ENCODE peak calls at places on chromosome 13, in six cellular contexts. C is CD8-positive, alpha-beta memory T cell; V is esophagus squamous epithelium; O is cardiac fibroblast; F is neuronal stem cell; G is mucosa of descending colon. R is an unnamed sample.

GRCh38 chr13:21894091-21894490 is 223.2 kb downstream of the FGF9 start:
- DNase-seq in G (peak; percentile 74), V (no peak), F (no peak), C (no peak), O (no peak), R (no peak)

GRCh38 chr13:103236213-103236612 is 170.0 kb upstream of the SLC10A2 start:
- DNase-seq in V (no peak), G (no peak), O (peak; percentile 49), C (no peak), F (no peak), R (no peak)

GRCh38 chr13:49023441-49023840 is 47.7 kb downstream of the FNDC3A start:
- DNase-seq in G (no peak), O (peak; percentile 32), F (no peak), V (no peak), C (no peak), R (no peak)

GRCh38 chr13:95411641-95412040 is 110.4 kb upstream of the ABCC4 start:
- DNase-seq in O (peak; percentile 39), G (no peak), V (no peak), F (no peak), C (no peak), R (no peak)

GRCh38 chr13:112185466-112185865 is 118.5 kb downstream of the SOX1 start:
- DNase-seq in G (no peak), V (no peak), C (no peak), F (no peak), O (no peak), R (no peak)

GRCh38 chr13:104594801-104595200 is 1528.6 kb upstream of the SLC10A2 start:
- DNase-seq in G (no peak), V (no peak), O (no peak), C (no peak), F (no peak), R (no peak)

GRCh38 chr13:21361706-21362105 is 97.4 kb downstream of the ZDHHC20 start:
- DNase-seq in G (no peak), C (no peak), F (no peak), O (no peak), V (no peak), R (no peak)

GRCh38 chr13:78102121-78102677 is 183.6 kb upstream of the EDNRB start:
- DNase-seq in O (peak; percentile 91), V (no peak), C (no peak), F (no peak), G (peak; percentile 15), R (no peak)

GRCh38 chr13:23510979-23511735 is 59.1 kb upstream of the TNFRSF19 start:
- DNase-seq in V (no peak), O (peak; percentile 43), G (peak; percentile 1), C (no peak), F (no peak), R (peak; percentile 37)

GRCh38 chr13:93259527-93260080 is 33.0 kb downstream of the GPC6 start:
- DNase-seq in O (no peak), F (no peak), C (no peak), V (no peak), G (no peak), R (no peak)

GRCh38 chr13:99351772-99352171 is 44.6 kb upstream of the GPR183 start:
- DNase-seq in G (no peak), F (no peak), C (no peak), O (no peak), V (no peak), R (no peak)

GRCh38 chr13:24894277-24894971 is 130.5 kb downstream of the RNF17 start:
- DNase-seq in V (no peak), F (no peak), G (no peak), C (no peak), O (no peak), R (no peak)
- H3K4me3 ChIP-seq in V (no peak overlapping the region), F (no peak overlapping the region), G (no peak overlapping the region), C (no peak overlapping the region), O (no peak overlapping the region), R (no peak overlapping the region)

GRCh38 chr13:97108535-97108910 is 113.6 kb upstream of the MBNL2 start:
- DNase-seq in O (peak; percentile 79), F (no peak), G (no peak), C (no peak), V (no peak), R (no peak)
- H3K4me3 ChIP-seq in O (no peak overlapping the region), F (no peak overlapping the region), G (no peak overlapping the region), C (no peak overlapping the region), V (no peak overlapping the region), R (no peak overlapping the region)

GRCh38 chr13:109779074-109779473 is 7.3 kb downstream of the IRS2 start:
- DNase-seq in O (no peak), G (peak; percentile 22), V (no peak), C (no peak), F (no peak), R (no peak)
- H3K4me3 ChIP-seq in O (peak overlapping the region; percentile 23), G (no peak overlapping the region), V (peak overlapping the region; percentile 46), C (peak overlapping the region; percentile 20), F (no peak overlapping the region), R (no peak overlapping the region)

GRCh38 chr13:37648604-37649003 is 50.0 kb upstream of the POSTN start:
- DNase-seq in F (no peak), O (peak; percentile 78), C (no peak), V (no peak), G (no peak), R (no peak)

GRCh38 chr13:37642201-37642600 is 43.6 kb upstream of the POSTN start:
- DNase-seq in V (no peak), C (no peak), F (no peak), O (no peak), G (no peak), R (no peak)

GRCh38 chr13:37647038-37647650 is 48.6 kb upstream of the POSTN start:
- DNase-seq in C (no peak), O (peak; percentile 35), F (peak; percentile 21), G (no peak), V (no peak), R (no peak)

GRCh38 chr13:37645181-37645580 is 46.6 kb upstream of the POSTN start:
- DNase-seq in C (no peak), G (no peak), F (peak; percentile 9), O (no peak), V (no peak), R (no peak)

GRCh38 chr13:37646531-37646930 is 48.0 kb upstream of the POSTN start:
- DNase-seq in G (no peak), F (no peak), V (no peak), C (no peak), O (peak; percentile 52), R (no peak)
- H3K4me3 ChIP-seq in G (no peak overlapping the region), F (no peak overlapping the region), V (no peak overlapping the region), C (no peak overlapping the region), O (no peak overlapping the region), R (no peak overlapping the region)

DNA sequence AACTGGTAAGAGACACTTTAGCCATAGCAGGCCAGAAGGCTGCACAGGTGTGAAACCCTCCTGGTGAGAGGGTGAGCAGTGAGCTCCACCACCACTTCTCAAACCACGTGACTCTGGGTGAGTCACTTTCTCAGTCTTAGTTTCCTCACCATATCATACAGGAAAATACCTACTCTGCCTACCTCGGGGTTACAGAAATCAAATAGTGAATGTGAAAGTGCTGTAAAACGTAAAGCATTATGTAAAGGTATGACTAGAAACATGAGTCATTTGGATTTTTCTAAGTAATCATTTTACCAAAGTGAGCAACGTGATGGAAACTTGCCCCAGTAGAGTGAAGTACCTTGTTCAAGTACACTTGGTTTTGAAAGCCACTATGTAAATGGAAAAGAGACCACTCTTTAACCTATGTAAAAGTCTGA is 40.4 kb downstream of the USP12 start:
- DNase-seq in V (no peak), O (peak; percentile 22), G (peak; percentile 41), F (no peak), C (peak; percentile 50), R (no peak)
- H3K4me3 ChIP-seq in V (no peak overlapping the region), O (no peak overlapping the region), G (no peak overlapping the region), F (no peak overlapping the region), C (no peak overlapping the region), R (no peak overlapping the region)

DNA sequence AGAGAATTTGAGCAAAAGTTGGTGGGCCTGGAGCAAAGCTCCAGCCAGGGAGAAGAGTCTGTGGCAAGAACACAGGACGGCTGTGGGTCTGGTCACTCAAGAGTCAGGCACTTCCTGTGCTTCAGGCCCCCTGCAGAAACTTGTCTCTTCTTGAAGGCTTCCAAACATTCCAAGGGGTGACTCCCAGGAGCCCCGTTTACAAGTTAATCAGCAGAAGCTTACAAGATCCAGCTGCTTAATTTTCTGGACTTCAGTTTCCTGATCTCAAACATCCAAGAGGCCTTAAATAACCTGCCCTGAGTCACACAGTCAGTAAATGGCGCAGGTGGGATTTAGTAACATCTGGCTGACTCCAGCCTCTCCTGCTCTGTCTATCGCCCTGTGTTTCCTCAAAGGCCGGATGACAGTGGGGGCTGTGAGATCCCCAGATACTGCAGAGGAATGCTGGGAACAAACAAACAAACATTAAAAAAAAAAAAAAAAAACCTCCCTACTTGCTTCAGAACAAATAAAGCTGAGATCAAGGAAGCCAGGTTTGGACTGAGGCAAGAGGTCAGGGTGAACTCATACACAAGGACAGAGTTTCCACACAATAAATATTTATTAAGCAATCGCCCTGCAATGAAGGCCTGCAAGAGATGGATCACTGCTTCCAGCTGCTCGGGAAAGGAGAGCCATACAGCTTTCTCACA is 175.4 kb upstream of the RFC3 start:
- DNase-seq in C (no peak), G (peak; percentile 14), F (no peak), O (peak; percentile 92), V (no peak), R (no peak)
- H3K4me3 ChIP-seq in C (no peak overlapping the region), G (no peak overlapping the region), F (no peak overlapping the region), O (no peak overlapping the region), V (no peak overlapping the region), R (no peak overlapping the region)

DNA sequence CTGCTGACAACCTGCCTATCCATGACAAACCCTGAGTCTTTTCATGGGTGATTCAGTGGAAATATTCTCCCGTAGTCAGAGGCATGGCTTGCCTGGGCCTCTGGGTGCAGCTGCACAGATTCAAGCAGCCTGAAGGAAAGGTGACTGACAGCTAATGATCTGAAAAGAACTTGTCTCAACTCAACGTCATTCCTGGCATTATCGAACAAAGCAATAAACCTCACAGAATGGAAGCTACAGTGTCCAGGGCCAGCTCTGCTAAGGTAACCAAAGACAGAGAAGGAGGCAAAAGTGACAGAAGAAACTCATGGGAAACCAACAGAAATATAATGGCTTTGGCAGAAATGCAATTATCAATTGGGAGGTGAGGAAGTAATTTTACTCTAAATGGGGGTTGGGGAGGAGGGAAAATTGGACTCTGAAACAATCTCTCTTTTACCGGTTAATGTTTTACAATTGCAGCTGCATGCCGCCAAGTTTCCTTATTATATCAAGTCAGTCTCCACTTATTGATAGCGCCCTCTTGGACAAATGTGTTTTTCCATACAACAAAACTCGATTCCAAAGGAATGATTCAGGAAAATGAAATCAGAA is 12.9 kb downstream of the STARD13 start:
- DNase-seq in C (no peak), V (no peak), F (no peak), O (no peak), G (peak; percentile 77), R (no peak)
- H3K4me3 ChIP-seq in C (no peak overlapping the region), V (no peak overlapping the region), F (no peak overlapping the region), O (no peak overlapping the region), G (no peak overlapping the region), R (no peak overlapping the region)

DNA sequence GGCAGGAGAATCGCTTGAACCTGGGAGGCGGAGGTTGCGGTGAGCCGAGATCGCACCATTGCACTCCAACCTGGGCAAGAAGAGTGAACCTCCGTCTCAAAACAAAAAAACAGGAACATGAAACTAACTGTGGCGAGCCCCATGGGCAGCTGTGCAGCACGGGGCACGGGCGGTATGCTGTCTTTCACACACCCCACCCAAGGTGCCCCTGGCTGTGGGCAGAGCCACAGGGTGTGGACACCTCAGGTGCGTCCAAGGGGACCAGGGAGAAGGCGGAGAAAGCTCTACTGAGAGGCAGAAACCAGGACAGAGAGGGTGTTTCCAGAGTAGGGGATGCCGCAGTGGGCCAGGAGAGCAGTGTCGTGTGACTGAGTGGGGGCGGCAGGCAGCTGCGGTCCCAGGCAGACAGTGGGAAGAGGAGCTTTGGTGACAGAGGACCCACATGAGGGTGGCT is 29.8 kb downstream of the CARS2 start:
- DNase-seq in G (peak; percentile 38), C (no peak), V (no peak), O (no peak), F (no peak), R (no peak)
- H3K4me3 ChIP-seq in G (no peak overlapping the region), C (no peak overlapping the region), V (no peak overlapping the region), O (no peak overlapping the region), F (no peak overlapping the region), R (no peak overlapping the region)

GRCh38 chr13:74129500-74130144 is 4.6 kb downstream of the KLF12 start:
- DNase-seq in C (peak; percentile 19), O (no peak), G (peak; percentile 67), F (no peak), V (no peak), R (peak; percentile 8)
- H3K4me3 ChIP-seq in C (peak overlapping the region; percentile 5), O (no peak overlapping the region), G (no peak overlapping the region), F (no peak overlapping the region), V (no peak overlapping the region), R (no peak overlapping the region)

R was measured in HAP-1.